ENCODE peak calls at places on chromosomes 4 and X, in six cellular contexts. One of them, this sample, is unnamed. For H3K9me3, the result is how much of the 10 kb centered on the place peaks cover.

GRCh38 chr4:106287353-106287969 is 28.5 kb downstream of the TBCK start:
- DNase-seq in tibial artery: no peak
- DNase-seq in uterus: no peak
- DNase-seq in left lung: no peak
- DNase-seq in A549: peak
- DNase-seq in psoas muscle: no peak
- DNase-seq in this sample: no peak

GRCh38 chrX:44675364-44676024 is 132.8 kb upstream of the FUNDC1 start:
- DNase-seq in tibial artery: no peak
- DNase-seq in uterus: peak
- DNase-seq in left lung: no peak
- DNase-seq in A549: peak
- DNase-seq in psoas muscle: peak
- DNase-seq in this sample: peak

GRCh38 chr4:182928061-182928460 is 10.9 kb upstream of the DCTD start:
- DNase-seq in tibial artery: no peak
- DNase-seq in uterus: no peak
- DNase-seq in left lung: no peak
- DNase-seq in A549: no peak
- DNase-seq in psoas muscle: no peak
- DNase-seq in this sample: no peak

GRCh38 chr4:99790796-99791617 is 25.6 kb upstream of the DAPP1 start:
- DNase-seq in tibial artery: no peak
- DNase-seq in uterus: no peak
- DNase-seq in left lung: no peak
- DNase-seq in A549: no peak
- DNase-seq in psoas muscle: no peak
- DNase-seq in this sample: no peak

GRCh38 chr4:32440391-32440790 is 1720.2 kb downstream of the PCDH7 start:
- DNase-seq in tibial artery: no peak
- DNase-seq in uterus: no peak
- DNase-seq in left lung: no peak
- DNase-seq in A549: no peak
- DNase-seq in psoas muscle: no peak
- DNase-seq in this sample: no peak

GRCh38 chrX:41558531-41558930 is 111.4 kb downstream of the NYX start:
- DNase-seq in tibial artery: no peak
- DNase-seq in uterus: no peak
- DNase-seq in left lung: no peak
- DNase-seq in A549: peak
- DNase-seq in psoas muscle: no peak
- DNase-seq in this sample: no peak

GRCh38 chr4:168693750-168694470 is 197.1 kb downstream of the PALLD start:
- DNase-seq in tibial artery: no peak
- DNase-seq in uterus: no peak
- DNase-seq in left lung: no peak
- DNase-seq in A549: no peak
- DNase-seq in psoas muscle: no peak
- DNase-seq in this sample: no peak

GRCh38 chrX:129529685-129530281 is 6.5 kb upstream of the SMARCA1 start:
- DNase-seq in tibial artery: no peak
- DNase-seq in uterus: no peak
- DNase-seq in left lung: no peak
- DNase-seq in A549: no peak
- DNase-seq in psoas muscle: no peak
- DNase-seq in this sample: no peak

GRCh38 chr4:15653430-15653829 is 1.7 kb downstream of the FBXL5 start:
- DNase-seq in tibial artery: no peak
- DNase-seq in uterus: no peak
- DNase-seq in left lung: no peak
- DNase-seq in A549: no peak
- DNase-seq in psoas muscle: no peak
- DNase-seq in this sample: no peak

GRCh38 chr4:81040175-81040659 is 9.7 kb downstream of the BMP3 start:
- DNase-seq in tibial artery: no peak
- DNase-seq in uterus: no peak
- DNase-seq in left lung: no peak
- DNase-seq in A549: no peak
- DNase-seq in psoas muscle: no peak
- DNase-seq in this sample: no peak

GRCh38 chrX:1596676-1597344 is 5.4 kb downstream of the AKAP17A start:
- DNase-seq in tibial artery: no peak
- DNase-seq in uterus: no peak
- DNase-seq in left lung: no peak
- DNase-seq in A549: no peak
- DNase-seq in psoas muscle: no peak
- DNase-seq in this sample: no peak

GRCh38 chrX:80663331-80663730 is 146.3 kb downstream of the BRWD3 start:
- DNase-seq in tibial artery: no peak
- DNase-seq in uterus: no peak
- DNase-seq in left lung: no peak
- DNase-seq in A549: no peak
- DNase-seq in psoas muscle: no peak
- DNase-seq in this sample: no peak

GRCh38 chr4:153265311-153266047 is 61.2 kb downstream of the TRIM2 start:
- DNase-seq in tibial artery: no peak
- DNase-seq in uterus: no peak
- DNase-seq in left lung: no peak
- DNase-seq in A549: no peak
- DNase-seq in psoas muscle: no peak
- DNase-seq in this sample: no peak

GRCh38 chrX:78527263-78527662 is 131.9 kb downstream of the RTL3 start:
- DNase-seq in tibial artery: no peak
- DNase-seq in uterus: no peak
- DNase-seq in left lung: no peak
- DNase-seq in A549: no peak
- DNase-seq in psoas muscle: no peak
- DNase-seq in this sample: no peak

GRCh38 chrX:119667111-119667928 is 25.6 kb downstream of the SEPTIN6 start:
- DNase-seq in tibial artery: no peak
- DNase-seq in uterus: peak
- DNase-seq in left lung: no peak
- DNase-seq in A549: no peak
- DNase-seq in psoas muscle: no peak
- DNase-seq in this sample: no peak

DNA sequence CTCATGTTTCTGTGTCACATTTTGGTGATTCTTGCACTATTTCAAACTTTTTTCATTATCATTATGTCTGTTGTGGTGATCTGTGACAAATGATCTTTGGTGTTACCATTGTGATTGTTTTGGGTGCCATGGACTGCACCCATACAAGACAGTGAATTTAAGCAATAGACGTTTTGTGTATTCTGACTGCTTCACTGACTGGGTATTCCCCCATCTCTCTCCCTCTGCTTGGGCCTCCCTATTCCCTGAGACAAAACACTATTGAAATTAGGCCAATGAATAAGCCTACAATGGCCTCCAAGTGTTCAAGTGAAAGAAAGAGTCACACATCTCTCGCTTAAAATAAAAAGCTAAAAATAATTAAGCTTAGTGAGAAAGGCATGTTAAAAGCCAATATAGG is 60.2 kb downstream of the BANK1 start:
- DNase-seq in tibial artery: no peak
- DNase-seq in uterus: no peak
- DNase-seq in left lung: no peak
- DNase-seq in A549: no peak
- DNase-seq in psoas muscle: no peak
- DNase-seq in this sample: no peak
- H3K4me3 ChIP-seq in tibial artery: no peak
- H3K4me3 ChIP-seq in uterus: no peak
- H3K4me3 ChIP-seq in left lung: no peak
- H3K4me3 ChIP-seq in A549: no peak
- H3K4me3 ChIP-seq in psoas muscle: no peak
- H3K4me3 ChIP-seq in this sample: no peak

DNA sequence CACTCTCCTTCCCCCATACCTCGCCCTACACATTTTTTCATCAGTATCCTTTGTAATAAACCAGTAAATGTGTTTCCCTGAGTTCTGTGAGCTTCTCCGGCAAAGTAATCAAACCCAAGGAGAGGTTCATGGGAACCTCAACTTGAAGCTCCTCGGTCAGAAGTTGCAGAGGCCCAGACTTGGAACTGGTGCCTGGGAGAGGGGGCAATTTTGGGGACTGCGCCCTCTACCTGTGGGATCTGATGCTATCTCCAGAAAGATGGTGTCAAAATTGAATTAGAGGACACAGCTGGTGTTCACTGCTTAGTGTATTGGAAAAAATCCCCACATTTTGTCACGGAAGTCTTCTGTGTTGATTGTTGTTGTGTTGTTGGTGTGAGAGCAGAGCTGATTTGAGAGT is 70.6 kb downstream of the ATP11C start:
- DNase-seq in tibial artery: no peak
- DNase-seq in uterus: no peak
- DNase-seq in left lung: no peak
- DNase-seq in A549: no peak
- DNase-seq in psoas muscle: no peak
- DNase-seq in this sample: no peak
- TF ChIP-seq CTCF in tibial artery: no peak
- TF ChIP-seq CTCF in uterus: no peak
- TF ChIP-seq CTCF in left lung: no peak
- TF ChIP-seq CTCF in A549: no peak
- TF ChIP-seq CTCF in psoas muscle: no peak
- TF ChIP-seq CTCF in this sample: no peak

GRCh38 chr4:180734753-180735432 is 1508.3 kb upstream of the TENM3 start:
- DNase-seq in tibial artery: no peak
- DNase-seq in uterus: no peak
- DNase-seq in left lung: no peak
- DNase-seq in A549: no peak
- DNase-seq in psoas muscle: no peak
- DNase-seq in this sample: no peak
- H3K9me3 ChIP-seq in tibial artery: under half
- H3K9me3 ChIP-seq in uterus: under half
- H3K9me3 ChIP-seq in left lung: under half
- H3K9me3 ChIP-seq in A549: under half
- H3K9me3 ChIP-seq in psoas muscle: under half
- H3K9me3 ChIP-seq in this sample: under half

GRCh38 chrX:130726661-130727060 is 176.3 kb downstream of the ENOX2 start:
- DNase-seq in tibial artery: peak
- DNase-seq in uterus: no peak
- DNase-seq in left lung: peak
- DNase-seq in A549: no peak
- DNase-seq in psoas muscle: no peak
- DNase-seq in this sample: no peak

GRCh38 chrX:130728208-130728607 is 174.8 kb downstream of the ENOX2 start:
- DNase-seq in tibial artery: no peak
- DNase-seq in uterus: no peak
- DNase-seq in left lung: no peak
- DNase-seq in A549: no peak
- DNase-seq in psoas muscle: no peak
- DNase-seq in this sample: no peak

GRCh38 chrX:130725519-130725918 is 177.5 kb downstream of the ENOX2 start:
- DNase-seq in tibial artery: no peak
- DNase-seq in uterus: no peak
- DNase-seq in left lung: no peak
- DNase-seq in A549: no peak
- DNase-seq in psoas muscle: no peak
- DNase-seq in this sample: no peak
- H3K4me3 ChIP-seq in tibial artery: no peak
- H3K4me3 ChIP-seq in uterus: no peak
- H3K4me3 ChIP-seq in left lung: no peak
- H3K4me3 ChIP-seq in A549: no peak
- H3K4me3 ChIP-seq in psoas muscle: no peak
- H3K4me3 ChIP-seq in this sample: no peak

GRCh38 chrX:19811807-19812604 is 75.4 kb downstream of the SH3KBP1 start:
- DNase-seq in tibial artery: no peak
- DNase-seq in uterus: no peak
- DNase-seq in left lung: no peak
- DNase-seq in A549: no peak
- DNase-seq in psoas muscle: no peak
- DNase-seq in this sample: no peak

GRCh38 chrX:19810809-19811208 is 76.6 kb downstream of the SH3KBP1 start:
- DNase-seq in tibial artery: no peak
- DNase-seq in uterus: no peak
- DNase-seq in left lung: no peak
- DNase-seq in A549: no peak
- DNase-seq in psoas muscle: no peak
- DNase-seq in this sample: no peak

GRCh38 chrX:19814240-19814639 is 73.2 kb downstream of the SH3KBP1 start:
- DNase-seq in tibial artery: peak
- DNase-seq in uterus: no peak
- DNase-seq in left lung: peak
- DNase-seq in A549: no peak
- DNase-seq in psoas muscle: no peak
- DNase-seq in this sample: no peak

GRCh38 chrX:19807414-19807813 is 80.0 kb downstream of the SH3KBP1 start:
- DNase-seq in tibial artery: no peak
- DNase-seq in uterus: no peak
- DNase-seq in left lung: no peak
- DNase-seq in A549: no peak
- DNase-seq in psoas muscle: no peak
- DNase-seq in this sample: no peak

DNA sequence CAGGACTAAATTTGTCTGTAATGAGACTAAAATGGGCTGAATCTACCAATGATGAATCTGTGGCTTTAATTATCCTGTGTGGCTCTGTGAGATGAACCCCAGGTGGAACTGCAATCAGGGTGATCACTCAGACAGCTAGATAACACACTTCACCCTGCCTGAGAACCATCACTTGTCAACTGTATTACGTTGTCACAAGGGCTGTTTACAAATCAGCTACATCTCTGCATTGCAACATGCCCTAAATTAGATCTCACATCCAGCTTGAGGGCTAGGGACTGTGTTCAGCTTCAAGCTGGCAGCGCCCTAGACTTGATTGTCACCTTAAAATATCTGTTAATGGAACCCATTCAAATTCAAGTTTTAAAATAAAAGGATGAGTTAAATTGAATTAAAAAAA is 77.0 kb downstream of the SH3KBP1 start:
- DNase-seq in tibial artery: no peak
- DNase-seq in uterus: no peak
- DNase-seq in left lung: no peak
- DNase-seq in A549: no peak
- DNase-seq in psoas muscle: no peak
- DNase-seq in this sample: no peak
- TF ChIP-seq CTCF in tibial artery: no peak
- TF ChIP-seq CTCF in uterus: no peak
- TF ChIP-seq CTCF in left lung: no peak
- TF ChIP-seq CTCF in A549: no peak
- TF ChIP-seq CTCF in psoas muscle: no peak
- TF ChIP-seq CTCF in this sample: no peak

DNA sequence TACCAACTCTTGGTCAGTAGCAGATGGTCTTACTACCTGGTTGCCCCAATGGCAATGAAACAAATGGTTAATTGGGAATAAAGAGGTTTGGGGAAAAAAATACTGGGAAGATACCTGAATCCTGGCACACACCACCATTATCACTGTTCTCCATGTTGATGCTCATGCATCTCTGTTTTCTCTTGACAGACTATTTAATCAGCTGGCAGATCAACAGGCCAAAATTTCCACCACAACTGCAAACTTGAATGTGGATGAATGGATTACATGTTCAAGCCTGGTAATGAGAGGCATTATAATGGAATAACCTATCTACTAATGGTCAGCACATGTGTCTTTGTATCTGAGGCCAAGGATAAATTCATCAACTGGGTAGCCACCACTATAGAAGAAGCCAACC is 45.7 kb downstream of the ZNF721 start:
- DNase-seq in tibial artery: no peak
- DNase-seq in uterus: no peak
- DNase-seq in left lung: no peak
- DNase-seq in A549: no peak
- DNase-seq in psoas muscle: no peak
- DNase-seq in this sample: no peak
- H3K9me3 ChIP-seq in tibial artery: under half
- H3K9me3 ChIP-seq in uterus: half or more
- H3K9me3 ChIP-seq in left lung: under half
- H3K9me3 ChIP-seq in A549: half or more
- H3K9me3 ChIP-seq in psoas muscle: half or more
- H3K9me3 ChIP-seq in this sample: half or more